ENCODE peak calls at places on chromosomes 16 and 17, in nine cellular contexts. F, H, S, K, O, Q, L, A and J are unnamed samples.

GRCh38 chr17:37294888-37295287 is 80.9 kb upstream of the C17orf78 start:
- DNase-seq in Q (no peak), H (no peak), O (no peak), S (no peak), A (no peak), L (no peak), K (no peak), F (no peak), J (no peak)

GRCh38 chr17:82236142-82236971 is 7.5 kb downstream of the SLC16A3 start:
- DNase-seq in S (peak), F (peak), L (peak), O (no peak), H (peak), K (peak), Q (no peak), A (peak), J (peak)

GRCh38 chr16:14501331-14502255 is 128.5 kb downstream of the PARN start:
- DNase-seq in F (peak), K (peak), A (peak), H (peak), S (peak), O (peak), L (peak), Q (peak), J (peak)

GRCh38 chr16:89561195-89562026 is 929 bp downstream of the RPL13 start:
- DNase-seq in H (no peak), Q (no peak), A (no peak), L (peak), K (peak), S (no peak), F (no peak), O (no peak), J (no peak)

GRCh38 chr16:57091200-57091989 is 988 bp upstream of the CPNE2 start:
- DNase-seq in Q (peak), H (peak), L (peak), S (no peak), K (peak), O (peak), F (no peak), A (peak), J (no peak)

GRCh38 chr16:89243664-89244063 is 26.2 kb downstream of the ZNF778 start:
- DNase-seq in F (no peak), K (no peak), O (no peak), H (no peak), A (no peak), L (no peak), S (no peak), Q (no peak), J (no peak)

GRCh38 chr16:77113835-77114234 is 77.2 kb upstream of the MON1B start:
- DNase-seq in S (no peak), F (no peak), H (no peak), Q (no peak), A (no peak), O (no peak), K (no peak), L (no peak), J (no peak)

GRCh38 chr16:4613636-4614570 is 785 bp downstream of the UBALD1 start:
- DNase-seq in K (no peak), S (peak), Q (peak), A (peak), H (peak), F (no peak), O (no peak), L (peak), J (no peak)

GRCh38 chr16:61946019-61946418 is 90.2 kb downstream of the CDH8 start:
- DNase-seq in F (no peak), S (no peak), H (no peak), A (no peak), O (no peak), L (no peak), Q (no peak), K (no peak), J (no peak)

GRCh38 chr17:57370051-57370581 is 113.8 kb downstream of the MSI2 start:
- DNase-seq in F (no peak), Q (peak), L (no peak), O (no peak), H (no peak), S (no peak), A (no peak), K (peak), J (no peak)

GRCh38 chr16:67857547-67858233 is 10.2 kb upstream of the CENPT start:
- DNase-seq in K (peak), O (peak), Q (peak), H (peak), S (peak), A (peak), L (peak), F (no peak), J (no peak)

GRCh38 chr16:30459456-30459855 is 13.1 kb upstream of the ITGAL start:
- DNase-seq in Q (no peak), L (no peak), S (no peak), O (no peak), F (no peak), A (no peak), K (no peak), H (no peak), J (no peak)

GRCh38 chr17:50201226-50201854 is at the start of gene COL1A1:
- DNase-seq in H (peak), S (no peak), A (peak), K (no peak), F (no peak), Q (no peak), L (peak), O (peak), J (no peak)

GRCh38 chr16:27334874-27335273 is 21.1 kb downstream of the IL4R start:
- DNase-seq in L (no peak), Q (no peak), F (no peak), A (no peak), H (no peak), K (no peak), S (no peak), O (no peak), J (no peak)

GRCh38 chr16:70561623-70562022 is 38.0 kb downstream of the SF3B3 start:
- DNase-seq in Q (no peak), L (no peak), F (no peak), H (no peak), O (peak), A (no peak), S (no peak), K (no peak), J (peak)

GRCh38 chr16:57766714-57767348 is 31.3 kb downstream of the KATNB1 start:
- DNase-seq in L (no peak), Q (no peak), A (no peak), H (no peak), F (no peak), S (no peak), O (no peak), K (no peak), J (no peak)

GRCh38 chr17:10197721-10198508 is 491 bp downstream of the GAS7 start:
- DNase-seq in A (peak), H (peak), Q (no peak), K (no peak), F (no peak), L (peak), O (no peak), S (no peak), J (peak)

GRCh38 chr16:65745201-65745600 is 621.3 kb upstream of the CDH5 start:
- DNase-seq in L (no peak), O (no peak), S (no peak), A (no peak), K (no peak), F (no peak), H (no peak), Q (no peak), J (no peak)

GRCh38 chr17:55584055-55584685 is 72.9 kb upstream of the SMIM36 start:
- DNase-seq in K (peak), S (no peak), A (no peak), H (no peak), F (no peak), L (no peak), Q (no peak), O (no peak), J (no peak)

GRCh38 chr17:17750881-17751280 is 69.6 kb downstream of the RAI1 start:
- DNase-seq in Q (no peak), K (no peak), S (no peak), L (no peak), O (no peak), A (no peak), F (no peak), H (no peak), J (no peak)

GRCh38 chr16:1073566-1074378 is 1.2 kb downstream of the SSTR5 start:
- DNase-seq in L (no peak), O (no peak), A (no peak), H (peak), K (no peak), F (no peak), S (no peak), Q (no peak), J (no peak)

GRCh38 chr17:40338058-40338457 is 26.5 kb downstream of the GJD3 start:
- DNase-seq in F (no peak), K (no peak), O (no peak), S (no peak), Q (no peak), A (no peak), L (no peak), H (no peak), J (no peak)

GRCh38 chr17:3861761-3862681 is 16.0 kb upstream of the NCBP3 start:
- DNase-seq in Q (no peak), H (no peak), O (no peak), K (no peak), A (no peak), S (no peak), F (no peak), L (no peak), J (no peak)

GRCh38 chr17:56863974-56864373 is 30.0 kb downstream of the DGKE start:
- DNase-seq in H (no peak), O (no peak), S (no peak), L (no peak), A (no peak), F (no peak), K (no peak), Q (no peak), J (no peak)

GRCh38 chr16:30377812-30378235 is 3.2 kb downstream of the MYL11 start:
- DNase-seq in K (peak), F (peak), O (peak), H (peak), S (peak), Q (peak), A (peak), L (peak), J (peak)

GRCh38 chr17:76820523-76820922 is 47.7 kb upstream of the MGAT5B start:
- DNase-seq in H (no peak), O (no peak), K (no peak), A (no peak), Q (no peak), S (peak), L (no peak), F (no peak), J (no peak)